ENCODE peak calls at places on chromosomes 4 and X, in ten cellular contexts. N is stomach, L is sigmoid colon, B is breast epithelium, T is GM12891, Q is esophagus squamous epithelium, Y is A549, O is heart left ventricle, R is spleen, C is suprapubic skin. P is an unnamed sample.

GRCh38 chr4:68864438-68865177 is 48.8 kb downstream of the UGT2B10 start:
- DNase-seq in N (peak; percentile 63), L (no peak), B (no peak), T (no peak), Q (no peak), Y (peak; percentile 24), O (no peak), R (no peak), C (no peak), P (no peak)

GRCh38 chr4:152265149-152265621 is 270.7 kb downstream of the FBXW7 start:
- DNase-seq in N (peak; percentile 39), L (no peak), B (no peak), T (no peak), Q (no peak), Y (peak; percentile 52), O (no peak), R (no peak), C (no peak), P (peak; percentile 20)

GRCh38 chr4:110624904-110625494 is 2.1 kb upstream of the PITX2 start:
- DNase-seq in N (no peak), L (no peak), B (no peak), T (no peak), Q (no peak), Y (no peak), O (no peak), R (no peak), C (no peak), P (no peak)

GRCh38 chrX:20421275-20421674 is 154.6 kb upstream of the RPS6KA3 start:
- DNase-seq in N (no peak), L (no peak), B (no peak), T (no peak), Q (no peak), Y (no peak), O (no peak), R (no peak), C (no peak), P (no peak)

GRCh38 chrX:9682456-9682855 is 83.2 kb downstream of the GPR143 start:
- DNase-seq in N (no peak), L (no peak), B (no peak), T (no peak), Q (no peak), Y (no peak), O (no peak), R (no peak), C (no peak), P (no peak)

GRCh38 chr4:97866821-97867556 is 276.3 kb downstream of the STPG2 start:
- DNase-seq in N (no peak), L (no peak), B (no peak), T (no peak), Q (no peak), Y (no peak), O (no peak), R (no peak), C (no peak), P (no peak)

GRCh38 chrX:30865020-30865419 is 24.0 kb downstream of the TAB3 start:
- DNase-seq in N (no peak), L (no peak), B (no peak), T (no peak), Q (no peak), Y (peak; percentile 26), O (no peak), R (no peak), C (no peak), P (no peak)

GRCh38 chr4:6794189-6794588 is 11.7 kb downstream of the KIAA0232 start:
- DNase-seq in N (no peak), L (no peak), B (no peak), T (no peak), Q (no peak), Y (no peak), O (no peak), R (no peak), C (no peak), P (no peak)

GRCh38 chrX:79366888-79367749 is at the start of gene ITM2A:
- DNase-seq in N (peak; percentile 34), L (peak; percentile 61), B (peak; percentile 49), T (no peak), Q (no peak), Y (no peak), O (peak; percentile 34), R (peak; percentile 87), C (peak; percentile 71), P (no peak)

GRCh38 chrX:48475295-48475694 is 704 bp upstream of the FTSJ1 start:
- DNase-seq in N (no peak), L (no peak), B (no peak), T (no peak), Q (no peak), Y (no peak), O (no peak), R (no peak), C (no peak), P (no peak)

GRCh38 chr4:48403779-48404178 is 62.5 kb downstream of the SLAIN2 start:
- DNase-seq in N (no peak), L (no peak), B (no peak), T (no peak), Q (no peak), Y (no peak), O (no peak), R (no peak), C (no peak), P (no peak)

GRCh38 chr4:167581449-167581965 is 347.2 kb upstream of the SPOCK3 start:
- DNase-seq in N (no peak), L (no peak), B (no peak), T (no peak), Q (no peak), Y (no peak), O (no peak), R (peak; percentile 58), C (no peak), P (no peak)

DNA sequence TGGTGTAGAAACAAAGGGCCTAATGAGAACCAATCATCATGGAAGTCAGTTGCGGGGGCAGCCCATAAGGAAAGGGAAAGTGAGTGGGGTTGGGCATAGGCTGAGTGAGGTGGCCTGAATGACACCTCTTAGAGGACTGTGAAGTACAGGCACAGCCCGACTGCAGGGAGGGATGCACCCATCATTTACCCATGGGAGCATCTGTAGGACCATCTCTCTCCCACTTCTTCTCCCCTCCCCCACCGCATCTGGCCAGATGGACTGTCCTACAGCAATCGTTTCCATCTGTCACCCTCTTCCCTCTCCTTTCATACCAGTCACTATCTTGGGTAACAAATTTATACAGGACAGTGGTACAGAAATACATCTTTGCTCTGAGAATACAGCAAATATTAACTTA is 4.2 kb downstream of the STBD1 start:
- DNase-seq in N (no peak), L (no peak), B (no peak), T (no peak), Q (no peak), Y (no peak), O (no peak), R (no peak), C (no peak), P (no peak)
- TF ChIP-seq POLR2A in N (no peak), L (no peak), B (no peak), T (no peak), Q (no peak), Y (no peak), O (no peak), R (no peak), C (no peak), P (no peak)

DNA sequence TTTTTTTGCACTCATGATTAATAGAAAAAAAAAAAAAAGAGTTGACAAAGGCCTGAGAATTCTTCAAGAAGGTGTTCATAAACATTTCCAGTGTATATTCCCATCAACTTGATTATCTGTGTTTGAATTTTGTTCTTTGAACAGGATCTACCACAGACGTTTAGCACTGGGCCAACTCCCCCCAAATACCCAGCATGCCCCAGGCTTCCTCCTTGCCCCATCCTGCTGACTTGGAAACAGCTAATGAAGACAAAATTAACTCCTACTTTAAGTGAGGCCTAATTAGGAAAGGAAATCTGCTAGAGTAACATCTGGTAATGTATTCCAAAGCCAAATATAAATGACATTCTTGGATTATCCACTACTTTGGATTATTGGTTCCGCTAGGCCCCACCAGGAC is 52.5 kb downstream of the PPARGC1A start:
- DNase-seq in N (no peak), L (no peak), B (no peak), T (no peak), Q (no peak), Y (no peak), O (no peak), R (no peak), C (no peak), P (no peak)
- TF ChIP-seq POLR2A in N (no peak), L (no peak), B (no peak), T (no peak), Q (no peak), Y (no peak), O (no peak), R (no peak), C (no peak), P (no peak)

GRCh38 chr4:1366371-1367229 is 19.6 kb downstream of the UVSSA start:
- DNase-seq in N (no peak), L (peak; percentile 45), B (no peak), T (no peak), Q (no peak), Y (no peak), O (no peak), R (peak; percentile 66), C (no peak), P (no peak)

GRCh38 chr4:1364217-1364616 is 17.2 kb downstream of the UVSSA start:
- DNase-seq in N (no peak), L (no peak), B (no peak), T (no peak), Q (no peak), Y (no peak), O (no peak), R (no peak), C (no peak), P (no peak)

GRCh38 chr4:1367230-1367935 is 20.4 kb downstream of the UVSSA start:
- DNase-seq in N (no peak), L (peak; percentile 49), B (peak; percentile 25), T (no peak), Q (no peak), Y (no peak), O (no peak), R (no peak), C (peak; percentile 74), P (no peak)

GRCh38 chr4:1364748-1365147 is 17.7 kb downstream of the UVSSA start:
- DNase-seq in N (no peak), L (no peak), B (no peak), T (no peak), Q (no peak), Y (no peak), O (no peak), R (peak; percentile 56), C (no peak), P (no peak)

GRCh38 chr4:1365271-1366178 is 18.5 kb downstream of the UVSSA start:
- DNase-seq in N (peak; percentile 55), L (peak; percentile 15), B (no peak), T (no peak), Q (no peak), Y (no peak), O (no peak), R (peak; percentile 69), C (no peak), P (no peak)
- TF ChIP-seq POLR2A in N (no peak), L (no peak), B (no peak), T (no peak), Q (no peak), Y (no peak), O (no peak), R (no peak), C (no peak), P (no peak)

DNA sequence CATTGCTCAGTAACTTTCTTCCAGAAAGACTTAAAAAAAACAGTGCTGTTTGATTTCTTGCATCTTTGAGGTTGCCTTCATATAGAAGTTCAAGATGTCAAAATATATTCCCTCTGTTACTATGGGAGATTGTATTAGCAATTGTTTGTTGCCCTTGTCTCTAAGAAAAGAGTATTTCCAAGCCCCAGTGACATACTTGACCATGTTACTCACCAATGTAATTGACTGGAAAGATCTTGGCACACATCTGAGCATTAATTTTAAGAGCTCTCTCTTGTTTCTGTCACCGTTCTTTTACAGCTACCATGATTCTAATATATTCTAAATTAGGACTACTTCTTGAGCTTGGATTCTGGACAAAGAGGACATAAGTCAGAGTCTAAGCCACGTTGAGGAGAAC is 902.7 kb upstream of the EPHA5 start:
- DNase-seq in N (no peak), L (no peak), B (no peak), T (no peak), Q (no peak), Y (peak; percentile 72), O (no peak), R (no peak), C (no peak), P (no peak)
- TF ChIP-seq POLR2A in N (no peak), L (no peak), B (no peak), T (no peak), Q (no peak), Y (no peak), O (no peak), R (no peak), C (no peak), P (no peak)